ENCODE peak calls at places on chromosome 21, in five cellular contexts. K is stimulated activated CD4-positive, alpha-beta T cell treated with anti-CD3 and anti-CD28 coated beads, TNF-alpha, amount 100 ng/mL, for 48 hours; V is WTC11; R is stimulated activated naive CD8-positive, alpha-beta T cell treated with anti-CD3 and anti-CD28 coated beads, Interleukin-15, amount 100 ng/mL, for 72 hours; H is stromal cell of bone marrow. T is an unnamed sample.

GRCh38 chr21:37582613-37583012 is 216.0 kb downstream of the DYRK1A start:
- DNase-seq in V (no peak), K (no peak), H (peak; percentile 20), R (no peak), T (peak; percentile 40)

GRCh38 chr21:24045775-24046215 is 1561.5 kb downstream of the MRPL39 start:
- DNase-seq in K (no peak), V (peak; percentile 9), H (peak; percentile 77), R (peak; percentile 9), T (peak; percentile 13)

GRCh38 chr21:28337319-28337718 is 655.4 kb downstream of the LTN1 start:
- DNase-seq in K (no peak), V (no peak), R (no peak), H (peak; percentile 65), T (peak; percentile 45)

GRCh38 chr21:45555557-45556301 is 13.5 kb upstream of the SLC19A1 start:
- DNase-seq in K (peak; percentile 56), V (peak; percentile 85), R (peak; percentile 55), H (peak; percentile 32), T (peak; percentile 89)

GRCh38 chr21:36747815-36748381 is 49.0 kb downstream of the SIM2 start:
- DNase-seq in V (peak; percentile 82), K (peak; percentile 53), R (peak; percentile 56), H (no peak), T (peak; percentile 85)

GRCh38 chr21:35222541-35222941 is 173.4 kb upstream of the RUNX1 start:
- DNase-seq in V (no peak), H (no peak), R (peak; percentile 58), K (peak; percentile 45), T (no peak)

GRCh38 chr21:29298348-29299045 is at the start of gene BACH1:
- DNase-seq in V (peak; percentile 91), K (peak; percentile 79), R (peak; percentile 87), H (peak; percentile 78), T (peak; percentile 94)

GRCh38 chr21:28752131-28752530 is 240.5 kb downstream of the LTN1 start:
- DNase-seq in H (no peak), R (no peak), V (no peak), K (no peak), T (no peak)

GRCh38 chr21:31772674-31773555 is 41.0 kb upstream of the SCAF4 start:
- DNase-seq in V (no peak), H (no peak), K (no peak), R (no peak), T (no peak)